ENCODE peak calls at places on chromosome 22, in seven cellular contexts. Q, Y, S, I, R, G and X are unnamed samples.

GRCh38 chr22:17159504-17159951 is 451 bp upstream of the HDHD5 start:
- DNase-seq in Q (peak), Y (peak), S (peak), I (peak), R (no peak), G (no peak), X (peak)

GRCh38 chr22:26903030-26903856 is 245.9 kb downstream of the MIAT start:
- DNase-seq in Q (no peak), Y (peak), S (peak), I (no peak), R (no peak), G (peak), X (no peak)

GRCh38 chr22:22955866-22956535 is 68.4 kb downstream of the IGLL5 start:
- DNase-seq in Q (peak), Y (peak), S (peak), I (peak), R (peak), G (peak), X (peak)

GRCh38 chr22:41480397-41480735 is 11.4 kb downstream of the ACO2 start:
- DNase-seq in Q (no peak), Y (no peak), S (peak), I (no peak), R (no peak), G (no peak), X (peak)

GRCh38 chr22:32202539-32203180 is 2.2 kb downstream of the RFPL2 start:
- DNase-seq in Q (peak), Y (peak), S (peak), I (peak), R (peak), G (peak), X (peak)

GRCh38 chr22:19150482-19151328 is 613 bp upstream of the GSC2 start:
- DNase-seq in Q (no peak), Y (no peak), S (no peak), I (no peak), R (no peak), G (no peak), X (no peak)

GRCh38 chr22:32324505-32325415 is 32.9 kb upstream of the RFPL3 start:
- DNase-seq in Q (no peak), Y (no peak), S (no peak), I (no peak), R (no peak), G (no peak), X (no peak)

GRCh38 chr22:28222976-28223375 is 303.9 kb upstream of the PITPNB start:
- DNase-seq in Q (no peak), Y (no peak), S (no peak), I (no peak), R (no peak), G (no peak), X (peak)

GRCh38 chr22:38951734-38952133 is 5.7 kb upstream of the APOBEC3A start:
- DNase-seq in Q (no peak), Y (no peak), S (no peak), I (no peak), R (no peak), G (no peak), X (no peak)

GRCh38 chr22:37485006-37485713 is 1.0 kb downstream of the MFNG start:
- DNase-seq in Q (no peak), Y (no peak), S (no peak), I (no peak), R (peak), G (peak), X (no peak)

GRCh38 chr22:42885446-42885845 is 28.4 kb upstream of the ARFGAP3 start:
- DNase-seq in Q (no peak), Y (no peak), S (no peak), I (no peak), R (no peak), G (no peak), X (peak)

GRCh38 chr22:37177221-37177620 is 10.8 kb downstream of the C1QTNF6 start:
- DNase-seq in Q (no peak), Y (no peak), S (no peak), I (no peak), R (no peak), G (no peak), X (no peak)

GRCh38 chr22:47837703-47838102 is 1075.3 kb downstream of the TBC1D22A start:
- DNase-seq in Q (peak), Y (peak), S (peak), I (peak), R (peak), G (peak), X (peak)

GRCh38 chr22:17228725-17229126 is 9.5 kb upstream of the ADA2 start:
- DNase-seq in Q (no peak), Y (no peak), S (no peak), I (peak), R (no peak), G (no peak), X (no peak)

GRCh38 chr22:27493797-27494196 is 307.8 kb downstream of the MN1 start:
- DNase-seq in Q (no peak), Y (no peak), S (no peak), I (no peak), R (no peak), G (no peak), X (no peak)

GRCh38 chr22:47872761-47873535 is 1110.5 kb downstream of the TBC1D22A start:
- DNase-seq in Q (no peak), Y (no peak), S (no peak), I (no peak), R (no peak), G (no peak), X (no peak)

GRCh38 chr22:32695451-32695891 is 106.0 kb upstream of the TIMP3 start:
- DNase-seq in Q (peak), Y (no peak), S (peak), I (peak), R (no peak), G (no peak), X (peak)

GRCh38 chr22:49970528-49971231 is 10.1 kb downstream of the PIM3 start:
- DNase-seq in Q (peak), Y (peak), S (peak), I (peak), R (peak), G (peak), X (peak)
- TF ChIP-seq EZH2phosphoT487 in Q (no peak), Y (no peak), S (no peak), I (peak), R (no peak), G (no peak), X (no peak)

GRCh38 chr22:20571531-20572007 is 64.2 kb downstream of the MED15 start:
- DNase-seq in Q (no peak), Y (peak), S (no peak), I (peak), R (peak), G (peak), X (peak)
- H3K4me3 ChIP-seq in Q (no peak), Y (no peak), S (no peak), I (no peak), R (no peak), G (no peak), X (no peak)

DNA sequence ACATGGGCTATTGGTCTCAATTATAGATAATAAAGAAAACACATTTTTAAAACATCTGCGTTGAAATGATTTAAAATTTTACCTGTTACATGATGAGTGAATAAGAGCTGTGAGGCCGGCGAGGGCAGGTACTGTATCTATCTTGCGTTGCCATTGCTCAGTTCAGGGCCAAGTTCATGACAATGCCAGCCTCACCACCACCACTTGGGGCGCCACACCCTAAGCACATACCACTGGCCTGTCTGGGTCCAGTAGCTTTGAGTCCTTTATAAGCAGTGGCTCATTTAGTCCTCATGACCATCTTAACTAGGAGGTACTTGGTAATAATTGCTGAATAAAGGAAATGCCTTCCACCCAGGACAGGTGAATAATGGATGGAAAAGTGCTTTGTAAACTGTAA is 14.5 kb upstream of the MB start:
- DNase-seq in Q (peak), Y (peak), S (peak), I (peak), R (peak), G (peak), X (peak)
- TF ChIP-seq EZH2phosphoT487 in Q (no peak), Y (no peak), S (no peak), I (no peak), R (no peak), G (no peak), X (no peak)

DNA sequence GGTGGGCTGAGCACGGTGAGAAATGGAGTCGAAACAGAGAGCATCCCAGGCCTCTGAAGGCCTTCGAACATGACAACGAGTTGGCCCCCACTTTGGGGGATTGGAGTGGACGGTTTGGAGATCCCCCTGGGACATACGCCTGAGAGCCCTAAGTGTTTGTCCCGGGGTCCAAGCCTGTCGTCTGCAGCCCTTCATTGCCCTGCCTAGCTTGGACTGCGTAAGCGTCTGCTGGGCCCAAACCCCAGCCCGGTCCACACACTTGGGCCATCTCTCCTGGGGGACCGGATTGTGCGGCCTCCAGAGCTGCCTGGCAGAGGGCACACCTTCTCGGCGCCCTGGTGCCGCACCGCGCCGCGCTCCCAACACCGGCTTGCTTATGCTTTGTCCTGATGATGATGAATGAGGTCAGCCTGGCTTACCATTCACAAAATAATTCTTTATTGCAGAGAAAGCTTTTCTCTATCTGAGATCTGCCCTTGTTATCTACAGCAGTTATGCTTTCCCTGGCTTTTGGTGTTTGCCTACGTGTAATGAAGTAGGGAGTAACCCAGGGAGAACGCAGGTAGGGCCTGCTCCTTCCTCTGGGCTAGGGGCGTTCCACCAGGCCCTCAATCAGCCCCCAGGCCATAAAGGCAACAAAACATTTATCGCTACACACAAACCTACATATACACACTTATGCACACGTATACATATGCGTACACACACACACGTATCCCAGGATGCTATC is 85.9 kb upstream of the PPARA start:
- DNase-seq in Q (no peak), Y (no peak), S (no peak), I (peak), R (no peak), G (no peak), X (peak)
- H3K4me3 ChIP-seq in Q (no peak), Y (no peak), S (no peak), I (peak), R (no peak), G (no peak), X (peak)

GRCh38 chr22:24175160-24175808 is 6.0 kb upstream of the SUSD2 start:
- DNase-seq in Q (peak), Y (peak), S (peak), I (peak), R (peak), G (peak), X (peak)
- TF ChIP-seq EZH2phosphoT487 in Q (no peak), Y (no peak), S (no peak), I (no peak), R (no peak), G (no peak), X (no peak)

DNA sequence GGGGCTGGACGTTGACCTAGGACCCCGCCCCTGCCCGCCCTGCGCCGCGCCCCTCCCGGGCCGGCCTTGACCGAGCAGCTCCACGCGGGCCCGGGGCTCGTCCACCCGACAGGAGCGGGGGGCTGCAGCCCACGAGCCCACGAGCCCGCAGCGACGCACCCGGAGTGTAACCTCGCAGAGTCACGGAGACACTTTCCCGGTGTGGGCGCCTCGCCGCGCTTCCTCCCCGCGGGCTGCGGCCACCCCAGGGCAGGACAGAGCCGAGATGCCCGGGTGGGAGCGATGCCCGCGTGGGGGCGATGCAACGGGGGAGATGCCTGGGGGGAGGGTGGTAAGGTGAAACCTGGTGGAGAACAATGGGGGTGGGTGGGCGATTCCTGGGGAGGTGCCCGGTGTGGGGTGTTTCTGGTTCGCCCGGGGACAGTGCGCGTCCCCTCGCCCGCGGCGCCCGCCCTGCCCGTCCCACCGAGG is 4.9 kb upstream of the ZBED4 start:
- DNase-seq in Q (no peak), Y (no peak), S (no peak), I (no peak), R (no peak), G (no peak), X (no peak)
- H3K4me3 ChIP-seq in Q (no peak), Y (peak), S (peak), I (no peak), R (no peak), G (no peak), X (peak)

DNA sequence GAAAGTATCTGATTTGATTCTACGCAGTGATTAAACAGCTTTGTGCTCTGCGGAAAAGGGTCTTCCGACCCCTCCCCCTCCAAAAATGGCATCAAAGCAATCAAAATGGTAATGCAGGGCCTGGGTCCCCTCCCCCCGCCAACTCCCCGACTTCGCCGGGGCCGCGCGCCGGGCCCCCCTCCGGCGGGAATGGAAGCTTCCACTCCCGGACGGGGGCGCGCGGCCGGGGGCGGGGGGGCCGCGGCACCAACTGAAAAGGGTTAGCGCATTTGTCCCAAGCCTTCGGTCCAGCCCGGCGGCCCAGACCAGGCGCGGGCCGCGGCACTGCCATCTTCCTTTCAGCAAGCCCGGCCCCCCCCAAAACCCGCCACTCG is 2.9 kb downstream of the PHF21B start:
- DNase-seq in Q (no peak), Y (peak), S (peak), I (no peak), R (no peak), G (no peak), X (no peak)
- TF ChIP-seq EZH2phosphoT487 in Q (no peak), Y (no peak), S (no peak), I (no peak), R (no peak), G (no peak), X (no peak)

DNA sequence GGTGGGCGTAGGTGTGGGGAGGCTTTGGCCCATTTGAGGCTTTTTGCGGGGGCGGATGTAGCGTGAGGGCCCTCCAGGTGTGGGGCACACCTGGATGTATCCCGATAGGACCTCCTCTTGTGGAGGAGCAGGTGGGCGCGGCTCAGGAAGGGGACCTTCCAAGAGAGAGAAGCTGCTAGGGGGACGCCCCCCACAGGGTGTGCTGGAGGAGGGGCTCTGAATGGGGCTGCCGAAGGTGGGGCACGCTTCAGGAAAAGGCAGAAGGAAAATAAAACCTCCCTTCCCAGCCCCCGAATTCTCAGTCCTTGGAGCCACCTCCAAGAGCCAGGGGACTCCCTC is 621 bp downstream of the SGSM1 start:
- DNase-seq in Q (no peak), Y (peak), S (peak), I (no peak), R (no peak), G (no peak), X (no peak)
- H3K4me3 ChIP-seq in Q (peak), Y (peak), S (peak), I (peak), R (peak), G (no peak), X (no peak)